ENCODE peak calls at places on chromosomes 2 and 18, in five cellular contexts. S is GM12865, Q is hepatocyte, B is cardiac muscle cell, R is astrocyte of the spinal cord. G is an unnamed sample.

GRCh38 chr2:79085382-79085781 is 2.4 kb downstream of the REG1B start:
- DNase-seq in Q (no peak), S (no peak), B (no peak), R (no peak), G (no peak)

GRCh38 chr2:193793914-193794313 is 1599.2 kb upstream of the TMEFF2 start:
- DNase-seq in B (peak), Q (no peak), R (peak), S (no peak), G (no peak)

GRCh38 chr2:70255637-70256314 is 2.2 kb upstream of the PCYOX1 start:
- DNase-seq in S (no peak), R (no peak), Q (no peak), B (no peak), G (no peak)

GRCh38 chr2:79138385-79138784 is 18.1 kb downstream of the REG1A start:
- DNase-seq in B (no peak), S (no peak), R (no peak), Q (no peak), G (no peak)

GRCh38 chr2:65749549-65749948 is 317.1 kb upstream of the SPRED2 start:
- DNase-seq in B (peak), Q (no peak), R (peak), S (no peak), G (no peak)

GRCh38 chr2:16425462-16426336 is 239.9 kb downstream of the CYRIA start:
- DNase-seq in R (no peak), Q (peak), B (no peak), S (no peak), G (no peak)

GRCh38 chr2:96326990-96327820 is 2.1 kb downstream of the ITPRIPL1 start:
- DNase-seq in B (no peak), R (no peak), S (no peak), Q (no peak), G (no peak)

GRCh38 chr2:149357058-149357457 is 26.7 kb downstream of the LYPD6 start:
- DNase-seq in B (no peak), R (no peak), S (no peak), Q (no peak), G (no peak)

GRCh38 chr18:54888933-54889332 is 60.7 kb downstream of the RAB27B start:
- DNase-seq in S (no peak), B (peak), Q (no peak), R (peak), G (no peak)

GRCh38 chr18:46939337-46939963 is 22.0 kb downstream of the KATNAL2 start:
- DNase-seq in B (peak), R (peak), S (no peak), Q (peak), G (no peak)

DNA sequence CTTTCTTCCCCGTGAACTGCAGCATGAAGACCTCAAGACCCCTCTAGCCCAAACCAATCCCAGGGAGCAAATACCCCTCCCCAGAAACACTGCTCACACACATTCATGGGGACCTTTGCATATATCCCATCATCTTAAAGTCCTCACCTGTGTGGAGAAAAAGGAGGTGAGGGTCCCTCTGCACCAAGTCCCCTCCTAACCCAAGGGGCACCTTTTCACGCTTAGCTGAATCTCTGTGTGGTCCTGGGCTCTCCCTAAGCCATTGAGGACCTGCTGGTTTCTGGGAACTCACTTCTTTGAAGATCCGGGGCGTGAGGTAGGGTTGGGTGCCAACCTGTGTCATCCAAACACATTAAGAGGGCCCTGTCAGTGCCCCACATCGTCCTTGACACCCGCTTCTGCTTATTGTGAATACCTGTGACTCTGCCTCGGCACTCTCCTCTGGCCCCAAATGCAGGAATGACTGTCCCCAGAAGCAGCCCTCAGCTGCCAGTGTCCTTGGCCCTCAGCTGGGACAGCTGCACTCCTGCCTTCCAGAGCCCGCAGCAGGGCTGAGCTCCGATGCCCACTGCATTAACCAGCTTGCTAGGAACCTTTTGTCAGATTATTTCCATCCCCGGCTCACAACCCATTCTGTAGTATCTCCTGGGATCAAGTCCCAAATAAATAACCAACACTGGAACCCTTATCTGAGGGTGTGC is 41.3 kb upstream of the ITM2C start:
- DNase-seq in S (no peak), Q (no peak), B (no peak), R (no peak), G (no peak)
- TF ChIP-seq CTCF in S (no peak), Q (no peak), B (no peak), R (no peak), G (no peak)

GRCh38 chr2:19312949-19313348 is 45.5 kb downstream of the OSR1 start:
- DNase-seq in R (peak), B (peak), S (peak), Q (peak), G (no peak)
- TF ChIP-seq CTCF in R (peak), B (peak), S (peak), Q (peak), G (no peak)

GRCh38 chr2:172427990-172428840 is 829 bp downstream of the ITGA6 start:
- DNase-seq in R (peak), B (no peak), Q (peak), S (peak), G (peak)
- TF ChIP-seq CTCF in R (peak), B (peak), Q (peak), S (no peak), G (no peak)

GRCh38 chr2:98577313-98577712 is 31.0 kb downstream of the COA5 start:
- DNase-seq in S (no peak), R (no peak), Q (no peak), B (no peak), G (no peak)
- TF ChIP-seq CTCF in S (no peak), R (peak), Q (no peak), B (peak), G (no peak)

GRCh38 chr2:186704897-186705296 is 11.0 kb downstream of the FAM171B start:
- DNase-seq in R (no peak), B (no peak), S (no peak), Q (no peak), G (no peak)
- TF ChIP-seq CTCF in R (no peak), B (no peak), S (no peak), Q (no peak), G (no peak)

GRCh38 chr2:156065912-156066311 is 266.6 kb downstream of the NR4A2 start:
- DNase-seq in Q (no peak), B (no peak), S (peak), R (no peak), G (no peak)
- TF ChIP-seq CTCF in Q (no peak), B (no peak), S (peak), R (no peak), G (no peak)

DNA sequence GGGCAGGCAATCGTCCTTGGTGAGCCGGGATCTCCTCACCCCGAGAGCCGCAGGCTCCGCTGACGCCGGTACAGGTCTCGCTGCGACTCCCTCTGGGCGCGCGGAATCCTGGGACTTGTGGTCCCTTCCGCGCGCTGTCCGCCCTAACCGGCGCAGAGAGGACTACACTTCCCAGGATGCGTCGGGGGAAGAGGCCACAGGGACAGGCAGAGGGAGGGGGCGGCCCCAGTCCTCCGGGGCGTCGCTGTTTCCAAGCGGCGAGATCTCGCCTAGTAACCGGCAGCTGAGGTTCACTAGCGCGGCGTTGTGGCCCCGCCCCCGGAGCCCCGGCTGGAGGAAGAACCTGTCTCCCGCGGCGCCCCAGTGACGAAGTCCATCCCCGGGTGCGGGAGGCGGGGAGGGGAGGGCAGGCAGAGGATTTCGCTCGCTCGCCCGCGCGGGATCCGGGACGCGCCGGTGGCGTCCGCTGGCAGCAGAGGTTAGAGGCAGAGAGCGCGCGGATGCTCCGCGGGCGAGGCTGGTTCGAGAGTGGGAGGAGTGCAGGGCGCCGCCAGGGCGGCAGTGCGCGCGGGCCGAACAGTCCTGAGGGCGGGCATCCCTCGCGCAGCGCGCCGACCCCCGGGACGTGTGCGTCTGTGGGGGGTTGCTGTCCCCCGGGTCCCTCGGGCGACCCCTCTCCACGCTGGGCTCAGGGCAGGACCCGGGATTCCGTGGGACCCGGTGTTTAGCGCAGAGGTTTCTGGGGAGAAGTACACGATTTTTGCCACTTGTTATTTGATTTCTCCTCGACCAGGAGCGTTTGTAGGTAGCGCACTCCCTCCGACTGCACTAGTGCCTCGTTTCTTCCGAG is at the start of gene EML6:
- DNase-seq in R (peak), Q (peak), S (peak), B (peak), G (peak)
- TF ChIP-seq CTCF in R (peak), Q (peak), S (peak), B (peak), G (no peak)

GRCh38 chr2:239269173-239269865 is 131.5 kb downstream of the HDAC4 start:
- DNase-seq in B (no peak), Q (no peak), R (no peak), S (no peak), G (no peak)
- TF ChIP-seq CTCF in B (no peak), Q (peak), R (no peak), S (no peak), G (no peak)

GRCh38 chr18:2948038-2948437 is 64.9 kb downstream of the LPIN2 start:
- DNase-seq in Q (peak), R (peak), B (peak), S (no peak), G (no peak)
- TF ChIP-seq CTCF in Q (peak), R (peak), B (peak), S (no peak), G (peak)

G was measured in nephron progenitor cell.